ENCODE peak calls at places on chromosomes 5 and 9, in seven cellular contexts. D is LHCN-M2; N is suprapubic skin; Y is Peyer's patch; M is kidney glomerular epithelial cell; E is GOT3; F is activated T-cell treated with anti-CD3 and anti-CD28 coated beads, Interleukin-2, amount 50 U/mL, for 1 hour. V is an unnamed sample.

GRCh38 chr9:117860849-117861248 is 156.6 kb downstream of the TLR4 start:
- DNase-seq in D (no peak), N (no peak), Y (no peak), M (no peak), E (no peak), F (no peak), V (no peak)

GRCh38 chr9:126377521-126377920 is 50.9 kb downstream of the MVB12B start:
- DNase-seq in D (no peak), N (no peak), Y (no peak), M (no peak), E (no peak), F (no peak), V (no peak)

GRCh38 chr9:91197232-91198181 is 164.2 kb downstream of the AUH start:
- DNase-seq in D (peak), N (peak), Y (peak), M (peak), E (peak), F (no peak), V (peak)

GRCh38 chr5:137333461-137333860 is 165.7 kb downstream of the SPOCK1 start:
- DNase-seq in D (no peak), N (no peak), Y (no peak), M (no peak), E (no peak), F (no peak), V (no peak)

GRCh38 chr9:98206754-98207153 is 14.3 kb upstream of the CORO2A start:
- DNase-seq in D (no peak), N (no peak), Y (no peak), M (no peak), E (no peak), F (no peak), V (no peak)

GRCh38 chr9:92726971-92727715 is 37.5 kb downstream of the BICD2 start:
- DNase-seq in D (peak), N (no peak), Y (peak), M (no peak), E (no peak), F (no peak), V (no peak)

GRCh38 chr9:136520053-136520540 is 25.8 kb downstream of the NOTCH1 start:
- DNase-seq in D (no peak), N (no peak), Y (no peak), M (peak), E (no peak), F (no peak), V (no peak)

GRCh38 chr9:128120741-128121465 is 6.6 kb downstream of the PTGES2 start:
- DNase-seq in D (no peak), N (no peak), Y (no peak), M (no peak), E (no peak), F (no peak), V (no peak)

GRCh38 chr5:18314192-18314778 is 680.0 kb downstream of the TAF11L14 start:
- DNase-seq in D (peak), N (no peak), Y (no peak), M (peak), E (no peak), F (no peak), V (peak)

GRCh38 chr9:69805962-69806633 is 14.5 kb upstream of the CFAP95 start:
- DNase-seq in D (no peak), N (no peak), Y (no peak), M (no peak), E (no peak), F (no peak), V (no peak)

GRCh38 chr9:5557606-5558587 is 47.6 kb downstream of the PDCD1LG2 start:
- DNase-seq in D (peak), N (no peak), Y (peak), M (no peak), E (no peak), F (peak), V (no peak)

GRCh38 chr5:57311251-57311650 is 137.4 kb downstream of the GPBP1 start:
- DNase-seq in D (no peak), N (no peak), Y (no peak), M (no peak), E (no peak), F (no peak), V (no peak)

GRCh38 chr5:151205411-151205810 is 18.5 kb downstream of the CCDC69 start:
- DNase-seq in D (no peak), N (peak), Y (peak), M (no peak), E (no peak), F (no peak), V (no peak)

GRCh38 chr5:126446498-126447224 is 23.5 kb downstream of the GRAMD2B start:
- DNase-seq in D (peak), N (no peak), Y (no peak), M (peak), E (no peak), F (no peak), V (peak)

GRCh38 chr9:96874947-96875459 is 20.7 kb upstream of the ZNF782 start:
- DNase-seq in D (peak), N (no peak), Y (peak), M (peak), E (no peak), F (peak), V (no peak)

GRCh38 chr5:160278356-160278755 is 34.0 kb downstream of the CCNJL start:
- DNase-seq in D (no peak), N (no peak), Y (no peak), M (no peak), E (no peak), F (no peak), V (no peak)

GRCh38 chr9:92607088-92607487 is 62.8 kb downstream of the IPPK start:
- DNase-seq in D (peak), N (no peak), Y (no peak), M (no peak), E (no peak), F (no peak), V (peak)